ENCODE peak calls at places on chromosomes 12 and 14, in six cellular contexts. V is progenitor cell of endocrine pancreas, C is coronary artery, G is nucleus accumbens, A is ovary, L is dermis blood vessel endothelial cell. M is an unnamed sample.
A peak's percentile ranks its signal among the peaks of the same experiment; 100 is the strongest.

GRCh38 chr14:103386632-103387329 is 1.6 kb downstream of the MARK3 start:
- DNase-seq in V (no peak), C (no peak), G (no peak), A (no peak), L (peak; percentile 42), M (peak; percentile 51)

GRCh38 chr14:35287481-35288013 is 4.6 kb upstream of the PSMA6 start:
- DNase-seq in V (no peak), C (no peak), G (no peak), A (no peak), L (peak; percentile 69), M (peak; percentile 36)

GRCh38 chr14:106094654-106095189 is 568.3 kb downstream of the TMEM121 start:
- DNase-seq in V (no peak), C (no peak), G (no peak), A (no peak), L (peak; percentile 11), M (no peak)

GRCh38 chr14:50957296-50957695 is 13.0 kb upstream of the PYGL start:
- DNase-seq in V (no peak), C (no peak), G (no peak), A (no peak), L (peak; percentile 24), M (no peak)

GRCh38 chr12:26808766-26809460 is 24.1 kb downstream of the ITPR2 start:
- DNase-seq in V (no peak), C (no peak), G (no peak), A (no peak), L (no peak), M (no peak)

GRCh38 chr12:113056631-113057488 is at the start of gene DTX1:
- DNase-seq in V (no peak), C (no peak), G (peak; percentile 38), A (peak; percentile 31), L (peak; percentile 18), M (no peak)

GRCh38 chr12:93773122-93773871 is 96.1 kb downstream of the CRADD start:
- DNase-seq in V (no peak), C (no peak), G (no peak), A (no peak), L (peak; percentile 33), M (no peak)

GRCh38 chr14:52010173-52010693 is 20.9 kb downstream of the RTRAF start:
- DNase-seq in V (no peak), C (no peak), G (no peak), A (no peak), L (no peak), M (no peak)

GRCh38 chr12:111363578-111363977 is 5.3 kb downstream of the PHETA1 start:
- DNase-seq in V (no peak), C (no peak), G (no peak), A (no peak), L (peak; percentile 71), M (peak; percentile 69)

GRCh38 chr14:63727231-63727735 is 582 bp downstream of the SGPP1 start:
- DNase-seq in V (peak; percentile 38), C (peak; percentile 78), G (peak; percentile 57), A (peak; percentile 67), L (peak; percentile 58), M (no peak)

GRCh38 chr12:12715459-12716150 is 1.6 kb upstream of the CDKN1B start:
- DNase-seq in V (no peak), C (no peak), G (no peak), A (no peak), L (peak; percentile 54), M (no peak)